ENCODE peak calls at places on chromosomes 3 and 15, in ten cellular contexts. Q is AG09309, P is AG09319, B is neural crest cell, W is cardiac fibroblast, D is GM12865, I is type B pancreatic cell, O is transverse colon, A is HL-60, F is endothelial cell. E is an unnamed sample.

GRCh38 chr3:83873550-83873949 is 1085.2 kb upstream of the CADM2 start:
- DNase-seq in Q (no peak), P (no peak), B (no peak), W (no peak), D (peak; percentile 1), I (no peak), O (no peak), A (no peak), F (no peak), E (no peak)

GRCh38 chr3:63762180-63762579 is 56.9 kb upstream of the C3orf49 start:
- DNase-seq in Q (peak; percentile 55), P (peak; percentile 51), B (no peak), W (no peak), D (no peak), I (no peak), O (no peak), A (no peak), F (no peak), E (no peak)

GRCh38 chr15:91857772-91858171 is 4.3 kb downstream of the SLCO3A1 start:
- DNase-seq in Q (no peak), P (no peak), B (no peak), W (no peak), D (peak; percentile 70), I (no peak), O (no peak), A (peak; percentile 25), F (no peak), E (no peak)

GRCh38 chr3:24133942-24134341 is 188.9 kb downstream of the NR1D2 start:
- DNase-seq in Q (no peak), P (no peak), B (no peak), W (no peak), D (no peak), I (no peak), O (no peak), A (no peak), F (no peak), E (no peak)

GRCh38 chr3:104819333-104819732 is 547.4 kb upstream of the ALCAM start:
- DNase-seq in Q (no peak), P (no peak), B (no peak), W (no peak), D (no peak), I (no peak), O (no peak), A (no peak), F (no peak), E (no peak)

GRCh38 chr3:190481779-190482178 is 32.1 kb upstream of the TMEM207 start:
- DNase-seq in Q (no peak), P (no peak), B (no peak), W (peak; percentile 17), D (no peak), I (no peak), O (no peak), A (no peak), F (no peak), E (no peak)

GRCh38 chr3:30448436-30448835 is 158.0 kb upstream of the TGFBR2 start:
- DNase-seq in Q (no peak), P (no peak), B (no peak), W (no peak), D (no peak), I (no peak), O (no peak), A (no peak), F (no peak), E (no peak)

GRCh38 chr3:38165722-38166387 is 518 bp downstream of the OXSR1 start:
- DNase-seq in Q (no peak), P (no peak), B (no peak), W (peak; percentile 17), D (no peak), I (peak; percentile 78), O (no peak), A (peak; percentile 52), F (no peak), E (no peak)

GRCh38 chr15:75753145-75753544 is 40.5 kb upstream of the CSPG4 start:
- DNase-seq in Q (no peak), P (no peak), B (no peak), W (no peak), D (no peak), I (no peak), O (no peak), A (no peak), F (no peak), E (no peak)

GRCh38 chr3:15148614-15149013 is 49.7 kb upstream of the RBSN start:
- DNase-seq in Q (no peak), P (no peak), B (no peak), W (no peak), D (peak; percentile 34), I (no peak), O (no peak), A (no peak), F (peak; percentile 22), E (no peak)

GRCh38 chr15:91116379-91117067 is 16.5 kb downstream of the SV2B start:
- DNase-seq in Q (no peak), P (no peak), B (no peak), W (peak; percentile 48), D (peak; percentile 88), I (no peak), O (no peak), A (no peak), F (no peak), E (no peak)

GRCh38 chr15:100517820-100518219 is 10.9 kb downstream of the CERS3 start:
- DNase-seq in Q (no peak), P (no peak), B (no peak), W (no peak), D (no peak), I (no peak), O (no peak), A (no peak), F (no peak), E (no peak)

GRCh38 chr15:40508216-40508615 is 37.4 kb downstream of the CHST14 start:
- DNase-seq in Q (no peak), P (no peak), B (no peak), W (no peak), D (no peak), I (no peak), O (no peak), A (no peak), F (no peak), E (no peak)

GRCh38 chr15:40511093-40511471 is 40.3 kb downstream of the CHST14 start:
- DNase-seq in Q (no peak), P (no peak), B (no peak), W (no peak), D (peak; percentile 65), I (no peak), O (peak; percentile 11), A (peak; percentile 56), F (no peak), E (no peak)

GRCh38 chr15:40511472-40512133 is 40.8 kb downstream of the CHST14 start:
- DNase-seq in Q (no peak), P (no peak), B (peak; percentile 45), W (peak; percentile 38), D (peak; percentile 59), I (peak; percentile 76), O (peak; percentile 84), A (peak; percentile 7), F (peak; percentile 54), E (no peak)

GRCh38 chr15:40510201-40510600 is 39.4 kb downstream of the CHST14 start:
- DNase-seq in Q (no peak), P (no peak), B (no peak), W (no peak), D (no peak), I (no peak), O (no peak), A (no peak), F (no peak), E (no peak)

GRCh38 chr15:40506964-40507571 is 36.3 kb downstream of the CHST14 start:
- DNase-seq in Q (no peak), P (peak; percentile 32), B (peak; percentile 80), W (peak; percentile 72), D (peak; percentile 65), I (peak; percentile 83), O (peak; percentile 76), A (peak; percentile 64), F (peak; percentile 82), E (peak; percentile 63)
- TF ChIP-seq CTCF in Q (peak; percentile 91), P (peak; percentile 81), B (peak; percentile 74), W (peak; percentile 84), D (peak; percentile 65), I (peak; percentile 75), O (peak; percentile 59), A (peak; percentile 48), F (no peak), E (peak; percentile 61)

GRCh38 chr3:69855436-69856162 is 116.3 kb downstream of the MITF start:
- DNase-seq in Q (no peak), P (peak; percentile 12), B (no peak), W (peak; percentile 57), D (no peak), I (no peak), O (no peak), A (no peak), F (no peak), E (no peak)
- TF ChIP-seq CTCF in Q (peak; percentile 50), P (peak; percentile 65), B (peak; percentile 61), W (peak; percentile 54), D (no peak), I (peak; percentile 61), O (no peak), A (no peak), F (no peak), E (no peak)

GRCh38 chr3:176816937-176817336 is 380.3 kb downstream of the TBL1XR1 start:
- DNase-seq in Q (no peak), P (no peak), B (no peak), W (no peak), D (no peak), I (no peak), O (no peak), A (no peak), F (no peak), E (no peak)

GRCh38 chr3:176814252-176814651 is 383.0 kb downstream of the TBL1XR1 start:
- DNase-seq in Q (no peak), P (no peak), B (peak; percentile 77), W (peak; percentile 64), D (peak; percentile 41), I (peak; percentile 71), O (peak; percentile 61), A (peak; percentile 42), F (peak; percentile 83), E (no peak)
- TF ChIP-seq CTCF in Q (peak; percentile 76), P (peak; percentile 36), B (peak; percentile 72), W (peak; percentile 85), D (peak; percentile 50), I (peak; percentile 80), O (peak; percentile 38), A (peak; percentile 50), F (peak; percentile 37), E (no peak)

DNA sequence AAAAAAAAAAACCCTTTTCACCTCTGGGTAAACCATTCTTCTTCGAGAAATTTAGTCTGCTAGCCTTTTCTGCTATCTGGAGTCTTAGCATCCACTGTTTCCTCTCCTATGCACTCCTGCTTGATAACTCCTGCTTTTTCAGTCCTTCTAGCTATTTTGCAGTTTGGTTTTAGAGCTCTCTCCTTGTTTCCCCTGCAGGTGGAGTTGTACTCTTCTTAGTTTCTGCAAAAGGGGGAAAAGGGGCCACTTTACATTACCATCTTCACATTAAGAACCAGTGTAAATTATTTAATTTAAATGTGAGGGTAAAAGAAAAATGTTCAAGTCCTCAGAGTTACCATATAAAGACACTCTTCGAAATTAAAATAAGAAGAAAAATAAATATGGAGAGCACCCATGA is 23.6 kb upstream of the MYLK start:
- DNase-seq in Q (no peak), P (no peak), B (no peak), W (no peak), D (no peak), I (no peak), O (no peak), A (no peak), F (no peak), E (no peak)
- TF ChIP-seq CTCF in Q (no peak), P (no peak), B (no peak), W (no peak), D (no peak), I (peak; percentile 29), O (no peak), A (no peak), F (no peak), E (no peak)

E was measured in CD8-positive, alpha-beta T cell.